ENCODE peak calls at places on chromosome 10, in seven cellular contexts. G is CD8-positive, alpha-beta T cell; M is OCI-LY7; R is cardiac muscle cell; L is iPS DF 6.9; U is HAP-1; X is CD8-positive, alpha-beta memory T cell. W is an unnamed sample.

GRCh38 chr10:104331208-104331838 is 6.9 kb downstream of the ITPRIP start:
- DNase-seq in G (no peak), M (no peak), R (peak; percentile 70), L (no peak), U (peak; percentile 58), X (no peak), W (peak; percentile 56)

GRCh38 chr10:11298116-11298515 is 280.4 kb downstream of the CELF2 start:
- DNase-seq in G (peak; percentile 45), M (no peak), R (peak; percentile 1), L (no peak), U (no peak), X (no peak), W (no peak)

GRCh38 chr10:83677795-83678194 is 461.5 kb upstream of the GHITM start:
- DNase-seq in G (no peak), M (no peak), R (peak; percentile 1), L (no peak), U (no peak), X (no peak), W (peak; percentile 32)

GRCh38 chr10:58209669-58210068 is 58.0 kb downstream of the IPMK start:
- DNase-seq in G (no peak), M (no peak), R (peak; percentile 18), L (no peak), U (no peak), X (no peak), W (no peak)

GRCh38 chr10:91901784-91902677 is 7.3 kb downstream of the FGFBP3 start:
- DNase-seq in G (no peak), M (no peak), R (peak; percentile 95), L (no peak), U (no peak), X (peak; percentile 67), W (peak; percentile 79)

GRCh38 chr10:16843252-16843870 is 26.1 kb upstream of the RSU1 start:
- DNase-seq in G (no peak), M (peak; percentile 80), R (peak; percentile 87), L (no peak), U (no peak), X (no peak), W (peak; percentile 90)

GRCh38 chr10:4670737-4671136 is 155.3 kb upstream of the AKR1E2 start:
- DNase-seq in G (no peak), M (no peak), R (peak; percentile 65), L (no peak), U (no peak), X (no peak), W (no peak)

GRCh38 chr10:62157601-62158000 is 111.0 kb downstream of the RTKN2 start:
- DNase-seq in G (no peak), M (no peak), R (no peak), L (no peak), U (no peak), X (no peak), W (no peak)

GRCh38 chr10:59805043-59805442 is 51.8 kb upstream of the MRLN start:
- DNase-seq in G (no peak), M (peak; percentile 10), R (peak; percentile 20), L (peak; percentile 39), U (peak; percentile 53), X (no peak), W (peak; percentile 43)

GRCh38 chr10:83199357-83199756 is 940.0 kb upstream of the GHITM start:
- DNase-seq in G (no peak), M (no peak), R (no peak), L (no peak), U (no peak), X (no peak), W (no peak)

GRCh38 chr10:114265392-114266053 is 26.5 kb downstream of the VWA2 start:
- DNase-seq in G (no peak), M (no peak), R (peak; percentile 10), L (no peak), U (no peak), X (no peak), W (no peak)

GRCh38 chr10:60703266-60704041 is 74.8 kb upstream of the CDK1 start:
- DNase-seq in G (no peak), M (no peak), R (no peak), L (no peak), U (no peak), X (no peak), W (no peak)

GRCh38 chr10:23155166-23155565 is 36.9 kb upstream of the PTF1A start:
- DNase-seq in G (no peak), M (no peak), R (peak; percentile 36), L (no peak), U (no peak), X (no peak), W (no peak)

GRCh38 chr10:89369142-89370105 is 8.4 kb upstream of the IFIT1B start:
- DNase-seq in G (no peak), M (peak; percentile 23), R (peak; percentile 71), L (no peak), U (peak; percentile 32), X (no peak), W (peak; percentile 50)

GRCh38 chr10:119283387-119283786 is 76.0 kb downstream of the GRK5 start:
- DNase-seq in G (no peak), M (no peak), R (no peak), L (no peak), U (no peak), X (no peak), W (no peak)

GRCh38 chr10:129021597-129022304 is 445.3 kb upstream of the MGMT start:
- DNase-seq in G (no peak), M (no peak), R (peak; percentile 68), L (no peak), U (no peak), X (no peak), W (no peak)

GRCh38 chr10:96188911-96189310 is 58.8 kb downstream of the ZNF518A start:
- DNase-seq in G (no peak), M (no peak), R (no peak), L (no peak), U (no peak), X (no peak), W (no peak)

GRCh38 chr10:71442859-71443570 is 46.3 kb downstream of the CDH23 start:
- DNase-seq in G (no peak), M (no peak), R (no peak), L (no peak), U (no peak), X (no peak), W (no peak)

GRCh38 chr10:102732661-102733060 is 11.1 kb upstream of the WBP1L start:
- DNase-seq in G (no peak), M (no peak), R (no peak), L (no peak), U (no peak), X (no peak), W (no peak)

GRCh38 chr10:98309366-98310355 is 41.7 kb upstream of the LOXL4 start:
- DNase-seq in G (no peak), M (peak; percentile 10), R (peak; percentile 88), L (no peak), U (peak; percentile 80), X (no peak), W (peak; percentile 88)

GRCh38 chr10:51654918-51655317 is 44.5 kb downstream of the CSTF2T start:
- DNase-seq in G (no peak), M (no peak), R (no peak), L (no peak), U (no peak), X (no peak), W (no peak)

GRCh38 chr10:71829171-71829570 is 21.9 kb downstream of the PSAP start:
- DNase-seq in G (no peak), M (no peak), R (peak; percentile 32), L (no peak), U (no peak), X (no peak), W (no peak)

GRCh38 chr10:104472957-104473745 is 119.5 kb downstream of the CFAP58 start:
- DNase-seq in G (no peak), M (no peak), R (no peak), L (no peak), U (no peak), X (no peak), W (no peak)

GRCh38 chr10:79209831-79210230 is 137.4 kb upstream of the PPIF start:
- DNase-seq in G (no peak), M (no peak), R (no peak), L (no peak), U (no peak), X (no peak), W (no peak)
- H3K36me3 ChIP-seq in G (peaks cover 4% of the 10 kb centered on the region), M (no peaks in the 10 kb centered on the region), R (peaks cover 43% of the 10 kb centered on the region), L (peaks cover 17% of the 10 kb centered on the region), U (no peaks in the 10 kb centered on the region), X (peaks cover 5% of the 10 kb centered on the region), W (no peaks in the 10 kb centered on the region)

GRCh38 chr10:132859084-132859855 is 73.3 kb upstream of the NKX6-2 start:
- DNase-seq in G (no peak), M (no peak), R (no peak), L (no peak), U (peak; percentile 4), X (no peak), W (no peak)
- H3K4me3 ChIP-seq in G (no peak overlapping the region), M (no peak overlapping the region), R (no peak overlapping the region), L (no peak overlapping the region), U (no peak overlapping the region), X (no peak overlapping the region), W (no peak overlapping the region)

DNA sequence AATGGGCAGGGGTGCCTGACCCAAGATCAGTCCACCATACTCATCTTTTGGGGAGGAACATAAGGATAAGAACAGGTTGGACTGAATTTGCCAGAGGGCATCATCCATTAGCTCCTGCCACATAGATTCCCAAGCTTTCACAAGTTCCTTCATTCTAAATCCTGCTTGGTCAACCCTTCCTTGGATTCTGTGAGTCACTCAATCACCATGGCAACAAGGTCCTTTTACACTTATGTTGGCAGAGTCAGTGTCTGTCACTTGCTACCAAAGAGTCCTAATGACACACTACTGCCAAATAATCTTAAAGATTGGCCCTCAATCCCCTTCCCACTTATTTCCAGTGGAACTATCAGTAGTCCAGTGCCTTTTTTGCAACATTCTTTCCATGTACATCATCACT is 5.0 kb upstream of the LGI1 start:
- DNase-seq in G (no peak), M (no peak), R (peak; percentile 33), L (no peak), U (no peak), X (no peak), W (peak; percentile 78)
- H3K36me3 ChIP-seq in G (no peaks in the 10 kb centered on the region), M (no peaks in the 10 kb centered on the region), R (no peaks in the 10 kb centered on the region), L (no peaks in the 10 kb centered on the region), U (no peaks in the 10 kb centered on the region), X (no peaks in the 10 kb centered on the region), W (no peaks in the 10 kb centered on the region)

GRCh38 chr10:21500578-21500910 is 24.9 kb downstream of the SKIDA1 start:
- DNase-seq in G (no peak), M (no peak), R (no peak), L (no peak), U (no peak), X (no peak), W (no peak)

GRCh38 chr10:21499910-21500577 is 25.4 kb downstream of the SKIDA1 start:
- DNase-seq in G (no peak), M (no peak), R (peak; percentile 56), L (no peak), U (no peak), X (no peak), W (peak; percentile 62)

GRCh38 chr10:21502371-21502765 is 23.1 kb downstream of the SKIDA1 start:
- DNase-seq in G (no peak), M (no peak), R (no peak), L (no peak), U (no peak), X (no peak), W (no peak)

GRCh38 chr10:21501731-21502370 is 23.6 kb downstream of the SKIDA1 start:
- DNase-seq in G (no peak), M (no peak), R (no peak), L (no peak), U (no peak), X (no peak), W (no peak)

GRCh38 chr10:21501109-21501508 is 24.4 kb downstream of the SKIDA1 start:
- DNase-seq in G (no peak), M (no peak), R (no peak), L (no peak), U (no peak), X (no peak), W (no peak)
- H3K4me3 ChIP-seq in G (no peak overlapping the region), M (no peak overlapping the region), R (peak overlapping the region; percentile 27), L (no peak overlapping the region), U (no peak overlapping the region), X (no peak overlapping the region), W (no peak overlapping the region)